ENCODE peak calls at places on chromosomes 5 and 9, in five cellular contexts. A is GM20000, D is AG04450, E is transverse colon, W is vagina. V is an unnamed sample.

GRCh38 chr5:156120777-156121176 is 206.2 kb upstream of the SGCD start:
- DNase-seq in E (no peak), D (no peak), A (no peak), W (no peak), V (no peak)

GRCh38 chr5:150780180-150780692 is 1.7 kb downstream of the SMIM3 start:
- DNase-seq in D (no peak), A (peak), E (peak), W (no peak), V (peak)

GRCh38 chr5:111772456-111772855 is 15.5 kb upstream of the NREP start:
- DNase-seq in W (no peak), D (no peak), A (no peak), E (no peak), V (no peak)

GRCh38 chr9:93259490-93260289 is 75.8 kb downstream of the WNK2 start:
- DNase-seq in E (peak), A (peak), W (peak), D (no peak), V (peak)

GRCh38 chr5:160385496-160385895 is 14.4 kb downstream of the FAM200C start:
- DNase-seq in W (no peak), E (no peak), D (no peak), A (no peak), V (no peak)

GRCh38 chr9:111621895-111622480 is 9.1 kb upstream of the DNAJC25 start:
- DNase-seq in D (no peak), W (no peak), A (peak), E (peak), V (peak)

GRCh38 chr5:74864823-74865222 is 1.4 kb downstream of the FAM169A start:
- DNase-seq in A (no peak), W (no peak), D (no peak), E (no peak), V (no peak)

GRCh38 chr5:11504794-11505193 is 399.5 kb downstream of the CTNND2 start:
- DNase-seq in W (no peak), D (no peak), A (no peak), E (no peak), V (no peak)

GRCh38 chr9:2291980-2292704 is 277.0 kb downstream of the SMARCA2 start:
- DNase-seq in A (no peak), D (no peak), W (no peak), E (no peak), V (peak)

GRCh38 chr5:55360190-55360589 is 52.4 kb downstream of the MTREX start:
- DNase-seq in A (no peak), W (no peak), E (no peak), D (no peak), V (no peak)

GRCh38 chr5:42858031-42858643 is 46.4 kb upstream of the SELENOP start:
- DNase-seq in A (no peak), D (no peak), E (no peak), W (no peak), V (no peak)

GRCh38 chr9:36023260-36024048 is 13.3 kb upstream of the RECK start:
- DNase-seq in E (peak), A (peak), D (no peak), W (no peak), V (peak)

GRCh38 chr5:152824316-152824715 is 419.2 kb upstream of the NMUR2 start:
- DNase-seq in E (no peak), W (no peak), A (no peak), D (no peak), V (no peak)

GRCh38 chr9:131441441-131441840 is 47.6 kb downstream of the PRRC2B start:
- DNase-seq in E (no peak), W (no peak), D (no peak), A (peak), V (no peak)

GRCh38 chr5:657570-657969 is 35.6 kb downstream of the TPPP start:
- DNase-seq in D (peak), W (no peak), E (no peak), A (no peak), V (peak)

GRCh38 chr9:113388833-113389232 is 12.0 kb upstream of the HDHD3 start:
- DNase-seq in D (no peak), A (no peak), W (no peak), E (peak), V (peak)

GRCh38 chr5:167822241-167822640 is 469.2 kb upstream of the WWC1 start:
- DNase-seq in E (no peak), W (no peak), A (no peak), D (no peak), V (no peak)

GRCh38 chr9:91126761-91127420 is 234.8 kb downstream of the AUH start:
- DNase-seq in W (no peak), A (no peak), D (peak), E (no peak), V (no peak)

GRCh38 chr5:170551076-170551475 is 47.3 kb downstream of the KCNIP1 start:
- DNase-seq in W (no peak), A (no peak), D (no peak), E (no peak), V (no peak)

GRCh38 chr5:77645995-77646639 is 7.6 kb upstream of the OTP start:
- DNase-seq in D (no peak), A (no peak), E (no peak), W (no peak), V (no peak)

GRCh38 chr5:135645781-135646180 is 67.0 kb upstream of the CXCL14 start:
- DNase-seq in W (no peak), E (no peak), D (no peak), A (no peak), V (no peak)

GRCh38 chr5:137320056-137321045 is 178.8 kb downstream of the SPOCK1 start:
- DNase-seq in A (peak), E (no peak), D (peak), W (no peak), V (peak)

GRCh38 chr5:28574616-28575015 is 1536.2 kb upstream of the CDH9 start:
- DNase-seq in W (no peak), D (no peak), E (no peak), A (no peak), V (no peak)

GRCh38 chr5:28575368-28575767 is 1537.0 kb upstream of the CDH9 start:
- DNase-seq in E (no peak), A (no peak), D (no peak), W (no peak), V (no peak)

GRCh38 chr5:28580616-28581015 is 1542.2 kb upstream of the CDH9 start:
- DNase-seq in W (no peak), A (no peak), D (no peak), E (no peak), V (no peak)

GRCh38 chr5:28576022-28576421 is 1537.6 kb upstream of the CDH9 start:
- DNase-seq in W (no peak), E (no peak), D (no peak), A (no peak), V (no peak)
- TF ChIP-seq CTCF in W (no peak), E (no peak), D (no peak), A (no peak), V (no peak)

DNA sequence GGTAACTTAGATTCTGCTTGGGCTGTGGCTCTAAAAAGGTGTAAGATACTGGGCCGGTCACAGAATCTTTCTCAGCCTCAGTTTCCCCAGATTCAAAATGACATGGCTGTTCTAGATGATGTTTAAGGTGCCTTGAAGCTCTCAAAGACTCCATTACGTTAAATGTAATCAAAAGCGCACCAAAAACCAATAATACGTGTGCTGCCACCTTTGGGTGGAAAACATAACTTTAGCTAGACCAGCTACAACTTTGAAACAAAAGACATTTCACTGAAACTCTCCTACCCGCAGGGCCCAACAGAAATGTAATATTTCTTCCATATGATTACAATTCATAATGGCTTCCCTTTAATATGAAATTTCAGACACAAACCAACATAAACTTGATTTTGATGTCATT is 35.0 kb upstream of the PCSK5 start:
- DNase-seq in A (no peak), D (no peak), E (peak), W (no peak), V (no peak)
- TF ChIP-seq CTCF in A (no peak), D (peak), E (peak), W (no peak), V (no peak)

GRCh38 chr9:125241000-125241862 is at the start of gene HSPA5:
- DNase-seq in A (peak), E (peak), D (peak), W (peak), V (peak)
- TF ChIP-seq CTCF in A (no peak), E (peak), D (no peak), W (no peak), V (no peak)

GRCh38 chr9:10855847-10856246 is 243.0 kb upstream of the PTPRD start:
- DNase-seq in A (no peak), W (no peak), E (no peak), D (no peak), V (no peak)
- TF ChIP-seq CTCF in A (no peak), W (no peak), E (no peak), D (no peak), V (no peak)

V was measured in adrenal gland.